ENCODE peak calls at places on chromosome 16, in seven cellular contexts. A is heart left ventricle, Z is RWPE1, Q is HFF-Myc, R is fibroblast of lung, N is endothelial cell, E is fibroblast of the aortic adventitia. K is an unnamed sample.

GRCh38 chr16:2033057-2033911 is 6.6 kb downstream of the NHERF2 start:
- DNase-seq in A (peak), Z (no peak), Q (no peak), R (peak), N (no peak), E (peak), K (no peak)

GRCh38 chr16:88086571-88087516 is 135.6 kb downstream of the BANP start:
- DNase-seq in A (no peak), Z (no peak), Q (no peak), R (no peak), N (no peak), E (no peak), K (no peak)

GRCh38 chr16:87635541-87636049 is 33.3 kb downstream of the JPH3 start:
- DNase-seq in A (no peak), Z (peak), Q (no peak), R (peak), N (peak), E (peak), K (peak)

GRCh38 chr16:9033125-9033830 is 58.2 kb upstream of the HAPSTR1 start:
- DNase-seq in A (no peak), Z (peak), Q (no peak), R (peak), N (no peak), E (peak), K (peak)

GRCh38 chr16:77223184-77223583 is 24.0 kb downstream of the SYCE1L start:
- DNase-seq in A (no peak), Z (no peak), Q (no peak), R (no peak), N (peak), E (no peak), K (no peak)

GRCh38 chr16:57722651-57723050 is 12.9 kb upstream of the KATNB1 start:
- DNase-seq in A (no peak), Z (no peak), Q (no peak), R (no peak), N (no peak), E (no peak), K (no peak)

GRCh38 chr16:49986351-49987124 is 38.5 kb upstream of the CNEP1R1 start:
- DNase-seq in A (no peak), Z (no peak), Q (peak), R (peak), N (no peak), E (peak), K (no peak)

GRCh38 chr16:71933913-71934696 is 38.8 kb downstream of the IST1 start:
- DNase-seq in A (no peak), Z (no peak), Q (no peak), R (peak), N (no peak), E (peak), K (no peak)

GRCh38 chr16:30775381-30776099 is 11.5 kb downstream of the ZNF629 start:
- DNase-seq in A (peak), Z (peak), Q (peak), R (peak), N (peak), E (peak), K (peak)

GRCh38 chr16:85086347-85087291 is 25.7 kb downstream of the CIBAR2 start:
- DNase-seq in A (peak), Z (peak), Q (no peak), R (peak), N (peak), E (peak), K (peak)
- TF ChIP-seq CTCF in A (peak), Z (peak), Q (peak), R (peak), N (peak), E (peak), K (peak)

GRCh38 chr16:301235-301634 is 18.3 kb downstream of the PDIA2 start:
- DNase-seq in A (no peak), Z (no peak), Q (no peak), R (no peak), N (no peak), E (no peak), K (no peak)
- TF ChIP-seq CTCF in A (no peak), Z (no peak), Q (no peak), R (no peak), N (no peak), E (no peak), K (no peak)

GRCh38 chr16:61500851-61501250 is 535.4 kb downstream of the CDH8 start:
- DNase-seq in A (no peak), Z (no peak), Q (no peak), R (no peak), N (no peak), E (no peak), K (no peak)
- TF ChIP-seq CTCF in A (no peak), Z (no peak), Q (no peak), R (no peak), N (no peak), E (no peak), K (no peak)

DNA sequence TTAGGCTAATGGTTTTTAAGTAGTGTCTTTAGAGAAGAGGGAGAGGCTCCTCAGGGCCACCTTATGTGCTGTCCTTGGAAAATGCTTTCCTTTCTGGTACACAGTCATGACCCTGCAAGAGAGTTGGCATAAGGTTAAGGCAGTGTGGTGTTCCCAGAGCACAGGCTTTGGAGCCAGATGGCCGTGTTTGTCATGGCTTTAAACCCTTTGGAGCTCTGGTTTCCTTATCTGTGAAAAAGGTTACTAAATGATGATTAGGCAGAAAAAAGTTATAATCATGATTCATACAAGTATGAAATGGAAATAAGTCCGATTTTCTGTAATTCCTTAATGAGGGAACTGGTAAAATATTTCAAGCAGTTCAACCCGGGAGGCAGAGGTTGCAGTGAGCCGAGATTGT is 13.2 kb downstream of the UTP4 start:
- DNase-seq in A (no peak), Z (no peak), Q (no peak), R (peak), N (no peak), E (peak), K (no peak)
- TF ChIP-seq CTCF in A (no peak), Z (no peak), Q (no peak), R (no peak), N (no peak), E (no peak), K (no peak)